ENCODE peak calls at places on chromosome 4, in six cellular contexts. S is uterus; N is breast epithelium; A is CD8-positive, alpha-beta T cell; I is cardiac fibroblast; J is HCT116. R is an unnamed sample.

GRCh38 chr4:158163941-158164665 is 8.7 kb downstream of the GASK1B start:
- DNase-seq in N (no peak), A (no peak), S (no peak), I (no peak), J (no peak), R (no peak)

GRCh38 chr4:54566608-54567007 is 91.1 kb upstream of the KIT start:
- DNase-seq in I (no peak), N (no peak), J (no peak), A (no peak), S (no peak), R (no peak)

GRCh38 chr4:142282870-142283431 is 563.1 kb downstream of the INPP4B start:
- DNase-seq in N (no peak), I (peak), S (no peak), J (no peak), A (no peak), R (peak)

GRCh38 chr4:6917445-6918241 is 8.0 kb downstream of the TBC1D14 start:
- DNase-seq in J (peak), N (peak), A (no peak), I (no peak), S (peak), R (peak)

GRCh38 chr4:55910140-55910539 is 38.6 kb upstream of the CEP135 start:
- DNase-seq in S (no peak), I (peak), J (no peak), A (no peak), N (no peak), R (no peak)

GRCh38 chr4:185872747-185873380 is 60.9 kb upstream of the SORBS2 start:
- DNase-seq in N (no peak), A (no peak), I (peak), S (no peak), J (peak), R (no peak)

GRCh38 chr4:98468744-98469143 is 189.7 kb downstream of the TSPAN5 start:
- DNase-seq in J (no peak), S (no peak), A (no peak), I (peak), N (peak), R (peak)

GRCh38 chr4:40550900-40551546 is 78.6 kb downstream of the RBM47 start:
- DNase-seq in A (no peak), J (peak), N (peak), I (peak), S (no peak), R (no peak)

GRCh38 chr4:127759893-127760292 is 22.2 kb upstream of the HSPA4L start:
- DNase-seq in S (no peak), J (no peak), A (no peak), I (peak), N (no peak), R (no peak)

GRCh38 chr4:86891785-86892638 is at the start of gene C4orf36:
- DNase-seq in S (peak), A (no peak), I (peak), N (peak), J (peak), R (peak)

GRCh38 chr4:23856630-23857029 is 33.2 kb downstream of the PPARGC1A start:
- DNase-seq in N (no peak), J (no peak), I (no peak), A (no peak), S (no peak), R (no peak)

GRCh38 chr4:165493359-165493758 is 114.6 kb downstream of the CPE start:
- DNase-seq in A (peak), S (peak), I (peak), N (no peak), J (peak), R (peak)

GRCh38 chr4:70623301-70623700 is 5.2 kb upstream of the ENAM start:
- DNase-seq in A (no peak), I (no peak), J (no peak), S (no peak), N (no peak), R (no peak)

GRCh38 chr4:118823471-118823870 is 12.5 kb downstream of the SEC24D start:
- DNase-seq in I (no peak), J (peak), S (no peak), A (no peak), N (peak), R (no peak)

GRCh38 chr4:114264877-114265291 is 285.4 kb upstream of the ARSJ start:
- DNase-seq in I (peak), N (no peak), A (no peak), S (no peak), J (peak), R (no peak)

DNA sequence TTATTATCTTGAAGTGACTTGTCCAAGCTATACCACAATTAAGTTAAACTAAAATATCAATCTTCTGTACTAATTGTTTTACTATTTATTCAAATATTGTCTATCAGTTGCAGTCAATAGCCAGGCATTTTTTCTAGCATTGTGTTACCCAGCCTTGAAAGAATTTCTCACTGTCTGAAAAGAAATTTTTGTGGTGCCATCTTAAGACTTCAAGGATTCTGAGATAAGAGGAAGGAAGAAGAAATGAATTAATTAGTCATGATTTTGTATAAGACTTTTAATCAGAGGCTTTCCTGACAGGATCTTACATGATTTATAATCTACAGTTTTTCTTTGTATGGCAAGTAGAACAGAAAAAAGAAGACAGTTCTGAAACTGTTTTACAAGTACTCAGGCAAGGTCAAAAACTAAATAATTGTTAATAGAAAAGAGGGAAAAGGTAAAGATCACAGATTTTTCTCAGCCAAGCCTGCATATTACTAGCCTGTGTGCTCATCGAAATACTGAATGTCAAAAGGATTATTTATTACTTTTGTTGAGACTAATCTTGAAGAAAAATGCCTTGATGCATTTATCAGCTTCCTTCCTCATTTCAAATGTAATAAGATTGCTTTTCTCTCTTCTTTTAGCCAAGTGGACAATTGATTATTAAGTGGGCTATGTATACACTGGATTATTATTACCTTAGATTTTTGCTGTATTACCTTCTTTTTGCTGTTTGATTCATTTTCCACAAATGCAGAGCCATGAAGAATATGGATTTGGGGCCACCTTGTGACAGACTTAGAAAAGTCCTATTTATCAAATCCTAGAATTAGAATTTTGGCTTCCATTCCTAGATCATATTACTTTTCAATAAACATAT is 53.8 kb downstream of the CXCL1 start:
- DNase-seq in I (peak), J (peak), N (no peak), S (no peak), A (no peak), R (no peak)
- TF ChIP-seq CTCF in I (peak), J (peak), N (no peak), S (no peak), A (no peak), R (no peak)

GRCh38 chr4:87985887-87986200 is 10.3 kb downstream of the SPP1 start:
- DNase-seq in A (no peak), S (no peak), N (no peak), J (no peak), I (no peak), R (no peak)
- TF ChIP-seq CTCF in A (no peak), S (no peak), N (no peak), J (no peak), I (no peak), R (no peak)

GRCh38 chr4:75434105-75434504 is 80.1 kb downstream of the RCHY1 start:
- DNase-seq in J (no peak), N (no peak), I (no peak), A (no peak), S (no peak), R (no peak)

GRCh38 chr4:75429208-75429607 is 85.0 kb downstream of the RCHY1 start:
- DNase-seq in J (no peak), N (no peak), A (no peak), I (no peak), S (no peak), R (no peak)

DNA sequence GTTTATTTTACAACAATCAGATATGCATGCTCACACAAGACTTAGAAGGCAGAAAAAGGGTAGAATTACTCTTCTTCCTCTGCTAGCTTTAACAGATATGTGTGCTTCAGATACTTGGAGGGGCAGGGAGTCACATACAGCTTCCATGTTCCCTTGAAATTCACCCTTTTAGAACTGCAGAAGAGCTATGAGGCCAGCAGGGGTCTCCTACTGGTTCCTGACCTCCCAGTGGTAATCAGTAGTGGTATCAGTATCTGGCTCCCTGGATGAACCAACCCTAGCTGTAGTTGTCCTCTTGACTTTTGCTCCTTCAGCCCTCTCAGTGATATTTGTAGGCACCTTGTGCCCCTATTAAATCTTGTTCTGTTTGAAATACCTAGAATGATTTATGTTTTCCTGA is 81.5 kb downstream of the RCHY1 start:
- DNase-seq in J (peak), N (no peak), A (no peak), S (no peak), I (peak), R (peak)
- TF ChIP-seq CTCF in J (peak), N (no peak), A (no peak), S (no peak), I (peak), R (peak)

GRCh38 chr4:38163216-38164006 is 203.2 kb downstream of the PTTG2 start:
- DNase-seq in J (no peak), I (peak), A (no peak), S (no peak), N (no peak), R (no peak)

GRCh38 chr4:38169524-38169923 is 209.3 kb downstream of the PTTG2 start:
- DNase-seq in I (no peak), N (no peak), S (no peak), A (no peak), J (no peak), R (no peak)

GRCh38 chr4:38166768-38167167 is 206.6 kb downstream of the PTTG2 start:
- DNase-seq in A (no peak), J (no peak), S (no peak), N (no peak), I (no peak), R (no peak)

GRCh38 chr4:38164346-38164745 is 204.1 kb downstream of the PTTG2 start:
- DNase-seq in J (no peak), A (no peak), S (no peak), I (peak), N (no peak), R (no peak)

GRCh38 chr4:38166082-38166481 is 205.9 kb downstream of the PTTG2 start:
- DNase-seq in S (no peak), J (no peak), A (no peak), I (no peak), N (no peak), R (no peak)
- TF ChIP-seq CTCF in S (no peak), J (no peak), A (no peak), I (no peak), N (no peak), R (no peak)

DNA sequence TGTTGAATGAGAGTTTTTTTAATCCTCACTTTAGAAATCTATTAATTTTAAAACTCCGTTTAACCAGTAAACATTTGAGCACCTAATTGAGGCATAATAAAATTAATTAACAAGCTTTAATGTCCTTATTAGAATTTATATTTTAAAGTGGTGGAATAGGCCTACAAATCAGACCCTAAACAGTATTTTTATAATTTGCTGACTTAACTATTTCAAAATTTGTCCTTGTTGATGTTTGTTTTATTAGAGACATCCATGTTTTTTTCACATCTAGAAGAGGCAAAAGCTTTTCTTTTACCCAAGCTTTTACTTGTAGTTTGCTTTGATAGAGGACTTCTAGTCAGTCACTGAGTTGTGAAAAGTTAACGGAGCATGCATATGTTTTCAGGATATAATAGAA is 3.8 kb downstream of the SAP30 start:
- DNase-seq in A (no peak), N (no peak), J (no peak), I (no peak), S (no peak), R (no peak)
- TF ChIP-seq CTCF in A (no peak), N (no peak), J (no peak), I (no peak), S (no peak), R (no peak)

GRCh38 chr4:77229433-77229832 is 72.4 kb downstream of the CCNG2 start:
- DNase-seq in I (no peak), J (no peak), N (no peak), S (no peak), A (no peak), R (no peak)

GRCh38 chr4:77235289-77235854 is 78.4 kb downstream of the CCNG2 start:
- DNase-seq in N (no peak), J (no peak), I (no peak), A (no peak), S (no peak), R (no peak)

GRCh38 chr4:77236806-77237205 is 79.8 kb downstream of the CCNG2 start:
- DNase-seq in N (no peak), S (no peak), A (no peak), J (no peak), I (no peak), R (no peak)

GRCh38 chr4:77226939-77227705 is 70.1 kb downstream of the CCNG2 start:
- DNase-seq in A (no peak), S (no peak), N (no peak), I (no peak), J (peak), R (no peak)

GRCh38 chr4:77232653-77233052 is 75.6 kb downstream of the CCNG2 start:
- DNase-seq in I (peak), S (no peak), A (no peak), J (no peak), N (no peak), R (no peak)
- TF ChIP-seq CTCF in I (no peak), S (no peak), A (no peak), J (no peak), N (no peak), R (no peak)

DNA sequence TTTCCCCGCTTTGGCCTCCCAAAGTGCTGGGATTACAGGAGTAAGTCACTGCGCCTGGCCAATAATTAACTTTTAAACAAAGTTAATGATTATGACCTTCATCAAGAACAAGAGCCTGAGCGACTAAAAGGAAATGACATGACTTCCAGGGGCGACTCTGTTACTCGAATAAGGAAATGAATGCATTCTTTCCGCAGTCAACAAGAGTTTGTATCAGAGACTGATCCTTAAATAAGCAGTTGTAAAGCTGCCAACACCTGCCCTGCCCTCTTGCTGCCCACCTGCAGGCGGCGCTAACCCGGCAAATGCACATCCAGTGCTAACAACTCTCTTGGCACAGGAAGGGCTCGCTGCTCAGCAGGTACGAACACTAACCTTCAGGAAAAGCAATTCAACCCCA is 27.3 kb downstream of the WDR1 start:
- DNase-seq in S (no peak), I (no peak), A (no peak), J (no peak), N (no peak), R (peak)
- TF ChIP-seq CTCF in S (no peak), I (peak), A (peak), J (peak), N (peak), R (peak)

GRCh38 chr4:10119263-10119662 is 2.7 kb upstream of the WDR1 start:
- DNase-seq in A (no peak), I (no peak), J (no peak), N (no peak), S (no peak), R (no peak)

GRCh38 chr4:10121568-10122097 is 5.0 kb upstream of the WDR1 start:
- DNase-seq in N (no peak), J (no peak), A (no peak), I (no peak), S (no peak), R (no peak)

GRCh38 chr4:10120943-10121567 is 4.5 kb upstream of the WDR1 start:
- DNase-seq in S (no peak), N (no peak), J (no peak), I (no peak), A (no peak), R (no peak)

GRCh38 chr4:10118355-10119004 is 1.9 kb upstream of the WDR1 start:
- DNase-seq in J (no peak), S (no peak), N (no peak), I (no peak), A (no peak), R (no peak)

DNA sequence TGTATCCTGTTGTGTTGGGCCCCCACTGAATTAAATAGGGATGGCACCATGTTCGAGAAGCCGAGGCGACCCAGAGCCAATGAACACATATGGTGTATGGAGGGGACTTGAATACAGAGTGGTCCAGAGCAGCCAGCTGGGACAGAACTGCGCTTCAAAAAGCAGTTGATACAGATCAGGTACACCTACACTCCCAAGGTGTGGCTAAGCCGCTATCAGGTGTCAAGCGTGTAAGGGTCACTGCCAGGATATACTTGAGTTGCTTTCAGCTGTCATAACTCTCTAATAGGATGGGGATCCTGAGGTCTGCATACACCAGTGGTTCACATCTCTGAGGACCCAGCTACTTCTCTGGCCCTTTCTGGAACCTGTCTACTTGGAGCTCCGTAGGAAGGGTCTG is 3.2 kb upstream of the WDR1 start:
- DNase-seq in J (no peak), I (no peak), N (no peak), S (no peak), A (no peak), R (no peak)
- TF ChIP-seq CTCF in J (no peak), I (no peak), N (no peak), S (no peak), A (no peak), R (no peak)

DNA sequence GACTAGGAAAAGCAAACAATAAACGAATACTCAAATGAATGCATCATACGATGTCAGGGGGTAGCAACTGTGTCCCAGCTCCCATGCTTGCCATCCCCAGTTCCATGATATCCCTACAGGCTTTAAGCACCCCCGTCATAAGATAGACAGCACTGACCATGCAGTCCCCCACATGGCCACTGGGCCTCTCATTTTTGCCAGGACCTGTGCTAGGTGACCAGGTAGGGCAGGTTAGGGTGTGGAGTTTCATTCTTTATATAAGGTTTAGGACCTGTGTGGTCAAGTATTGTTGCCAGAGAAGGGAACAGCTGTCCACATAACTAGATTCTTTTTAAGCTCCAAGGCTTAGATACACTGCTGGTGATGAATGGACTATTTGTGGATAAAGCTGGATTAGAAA is 9.7 kb downstream of the PPEF2 start:
- DNase-seq in J (peak), A (no peak), I (no peak), N (no peak), S (no peak), R (peak)
- TF ChIP-seq CTCF in J (peak), A (no peak), I (peak), N (no peak), S (no peak), R (peak)

GRCh38 chr4:82803746-82804145 is 5.2 kb upstream of the SCD5 start:
- DNase-seq in J (no peak), A (no peak), S (no peak), I (no peak), N (no peak), R (no peak)

GRCh38 chr4:82799006-82799881 is 648 bp upstream of the SCD5 start:
- DNase-seq in N (no peak), J (no peak), A (no peak), S (no peak), I (no peak), R (no peak)

GRCh38 chr4:82802906-82803305 is 4.3 kb upstream of the SCD5 start:
- DNase-seq in I (no peak), J (no peak), S (no peak), N (no peak), A (no peak), R (no peak)

GRCh38 chr4:82798168-82799005 is at the start of gene SCD5:
- DNase-seq in N (peak), S (peak), J (peak), I (peak), A (no peak), R (peak)

DNA sequence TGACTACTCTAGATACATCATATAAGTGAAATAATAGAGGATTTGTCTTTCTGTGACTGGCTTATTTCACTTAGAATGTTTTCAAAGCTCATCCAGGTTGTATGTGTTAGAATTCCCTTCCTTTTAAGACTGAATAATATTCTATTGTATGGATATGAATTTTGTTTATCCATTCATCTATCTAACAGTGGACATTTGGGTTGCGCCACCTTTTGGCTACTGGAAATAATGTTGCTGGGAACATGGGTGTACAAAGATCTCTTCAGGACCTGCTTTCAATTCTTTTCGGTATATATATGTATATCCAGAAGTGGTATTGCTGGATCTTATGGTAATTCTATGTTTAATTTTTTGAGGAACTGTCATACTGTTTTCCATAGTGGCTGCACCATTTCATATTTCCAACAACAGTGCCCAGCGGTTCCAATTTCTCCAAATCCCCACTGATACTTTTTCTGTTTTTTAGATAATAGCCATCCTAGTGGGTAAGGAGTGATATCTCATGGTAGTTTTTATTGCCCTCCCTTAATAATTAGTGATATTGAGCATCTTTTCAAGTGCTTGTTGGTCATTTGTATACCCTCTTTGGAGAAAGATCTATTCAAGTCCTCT is 3.4 kb upstream of the SCD5 start:
- DNase-seq in S (no peak), N (no peak), I (peak), J (no peak), A (no peak), R (no peak)
- TF ChIP-seq CTCF in S (no peak), N (peak), I (peak), J (peak), A (no peak), R (no peak)